ENCODE peak calls at places on chromosomes 13 and 19, in nine cellular contexts. E, R, Y, S, W, Z, L, B and J are unnamed samples. For H3K4me1, the result is how much of the 10 kb centered on the place peaks cover.

GRCh38 chr19:51607077-51607476 is 23.1 kb downstream of the SIGLEC5 start:
- DNase-seq in E (no peak), R (no peak), Y (no peak), S (no peak), W (no peak), Z (no peak), L (no peak), B (no peak), J (no peak)

GRCh38 chr13:36363464-36363863 is 17.3 kb upstream of the SPART start:
- DNase-seq in E (no peak), R (no peak), Y (no peak), S (no peak), W (no peak), Z (no peak), L (no peak), B (no peak), J (no peak)

GRCh38 chr19:36771275-36772231 is 1.1 kb downstream of the ZNF850 start:
- DNase-seq in E (no peak), R (peak), Y (peak), S (peak), W (peak), Z (peak), L (peak), B (peak), J (peak)

GRCh38 chr19:34365463-34366401 is 736 bp downstream of the GPI start:
- DNase-seq in E (peak), R (peak), Y (peak), S (peak), W (peak), Z (no peak), L (peak), B (peak), J (no peak)

GRCh38 chr19:41457241-41457640 is 14.3 kb downstream of the ERICH4 start:
- DNase-seq in E (no peak), R (no peak), Y (no peak), S (no peak), W (no peak), Z (no peak), L (no peak), B (no peak), J (no peak)

GRCh38 chr13:99075268-99076191 is 97.7 kb upstream of the DOCK9 start:
- DNase-seq in E (no peak), R (no peak), Y (no peak), S (no peak), W (no peak), Z (no peak), L (no peak), B (no peak), J (peak)

GRCh38 chr13:107211073-107211472 is 643.1 kb upstream of the ARGLU1 start:
- DNase-seq in E (peak), R (peak), Y (peak), S (peak), W (peak), Z (peak), L (peak), B (peak), J (peak)

GRCh38 chr13:71880753-71881541 is 13.9 kb upstream of the DACH1 start:
- DNase-seq in E (no peak), R (peak), Y (no peak), S (peak), W (no peak), Z (no peak), L (no peak), B (no peak), J (no peak)

GRCh38 chr19:4066176-4066606 is 508 bp downstream of the ZBTB7A start:
- DNase-seq in E (peak), R (no peak), Y (no peak), S (no peak), W (no peak), Z (no peak), L (no peak), B (peak), J (peak)

DNA sequence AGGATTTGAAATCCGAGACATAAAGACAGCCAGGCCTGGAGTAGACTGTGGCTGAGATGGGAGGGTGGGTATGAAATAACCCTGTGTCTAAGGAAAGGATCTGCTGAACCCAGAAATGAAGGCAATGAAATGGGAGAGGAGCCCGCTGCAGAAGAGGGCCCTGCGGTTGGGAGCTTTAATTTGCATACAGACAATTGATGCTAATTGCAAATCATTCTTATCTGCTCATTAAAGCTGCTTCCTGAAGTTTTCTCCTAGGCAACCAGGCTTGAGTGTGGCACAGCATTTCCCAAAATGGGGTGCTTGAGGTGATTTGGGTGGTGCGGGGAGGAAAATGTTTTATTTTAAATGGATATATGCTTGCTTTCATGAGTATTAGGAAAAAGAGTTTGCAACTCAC is 55.4 kb downstream of the DPF1 start:
- DNase-seq in E (no peak), R (no peak), Y (no peak), S (no peak), W (no peak), Z (no peak), L (no peak), B (no peak), J (no peak)
- H3K4me3 ChIP-seq in E (no peak), R (no peak), Y (no peak), S (no peak), W (no peak), Z (no peak), L (no peak), B (no peak), J (no peak)

GRCh38 chr13:42279080-42279479 is 7.1 kb downstream of the AKAP11 start:
- DNase-seq in E (no peak), R (peak), Y (no peak), S (peak), W (no peak), Z (no peak), L (no peak), B (no peak), J (peak)
- H3K4me1 ChIP-seq in E (under half), R (under half), Y (under half), S (under half), W (under half), Z (under half), L (under half), B (under half), J (under half)

GRCh38 chr13:33751151-33751550 is 66.8 kb upstream of the RFC3 start:
- DNase-seq in E (no peak), R (peak), Y (peak), S (peak), W (no peak), Z (no peak), L (no peak), B (no peak), J (no peak)
- H3K4me3 ChIP-seq in E (no peak), R (no peak), Y (no peak), S (no peak), W (no peak), Z (no peak), L (no peak), B (no peak), J (no peak)

GRCh38 chr19:2333807-2334211 is 5.3 kb downstream of the SPPL2B start:
- DNase-seq in E (no peak), R (no peak), Y (no peak), S (no peak), W (no peak), Z (no peak), L (no peak), B (no peak), J (no peak)

GRCh38 chr19:2334426-2334825 is 5.9 kb downstream of the SPPL2B start:
- DNase-seq in E (no peak), R (no peak), Y (no peak), S (no peak), W (no peak), Z (no peak), L (no peak), B (no peak), J (no peak)

GRCh38 chr19:2331601-2332246 is 3.2 kb downstream of the SPPL2B start:
- DNase-seq in E (no peak), R (no peak), Y (no peak), S (no peak), W (no peak), Z (no peak), L (no peak), B (no peak), J (no peak)

GRCh38 chr19:2332341-2333026 is 4.0 kb downstream of the SPPL2B start:
- DNase-seq in E (no peak), R (no peak), Y (no peak), S (no peak), W (no peak), Z (no peak), L (peak), B (no peak), J (no peak)

GRCh38 chr19:2333027-2333806 is 4.7 kb downstream of the SPPL2B start:
- DNase-seq in E (no peak), R (no peak), Y (no peak), S (no peak), W (no peak), Z (no peak), L (no peak), B (no peak), J (no peak)
- H3K4me1 ChIP-seq in E (under half), R (under half), Y (under half), S (under half), W (under half), Z (under half), L (under half), B (under half), J (under half)

DNA sequence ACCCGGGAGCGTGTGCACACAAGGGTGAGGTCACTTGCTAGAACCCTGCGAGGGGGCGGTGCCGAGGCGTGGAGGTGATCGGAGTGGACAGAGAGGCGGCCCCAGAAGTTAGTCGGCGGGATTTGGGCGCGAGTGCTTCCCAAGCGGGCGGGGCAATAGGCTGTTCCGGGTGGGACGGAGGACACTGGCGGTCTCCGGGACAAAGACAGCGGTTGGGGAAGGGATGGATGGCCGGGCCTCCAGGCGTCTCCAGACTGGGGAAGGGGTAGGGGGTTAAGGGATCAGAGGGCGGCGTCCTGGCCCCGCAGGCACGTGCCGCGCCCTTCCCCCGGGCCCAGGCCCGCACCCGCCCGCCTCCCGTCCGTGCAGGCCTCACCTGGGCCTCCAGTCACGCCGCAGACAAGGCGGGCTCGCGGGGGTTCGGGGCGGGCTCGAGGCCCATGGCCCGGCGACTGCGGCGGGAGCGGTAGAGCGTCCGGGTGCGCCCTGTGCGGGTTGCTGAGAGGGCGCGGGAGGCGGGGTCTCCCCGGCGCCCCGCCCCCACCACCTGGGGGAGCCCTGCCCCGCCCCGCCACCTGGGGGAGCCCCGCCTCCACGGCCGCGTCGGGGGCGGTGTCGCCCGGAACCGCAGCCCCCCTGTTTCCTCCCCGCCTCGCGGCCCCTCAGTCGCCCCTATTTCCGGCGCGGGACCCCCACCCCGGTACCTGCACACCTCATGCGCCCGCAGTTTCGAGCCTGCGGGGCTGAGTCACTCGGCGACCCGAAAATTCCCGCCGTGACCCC is at the start of gene LPAR2:
- DNase-seq in E (peak), R (peak), Y (peak), S (no peak), W (peak), Z (peak), L (peak), B (peak), J (peak)
- H3K4me3 ChIP-seq in E (peak), R (peak), Y (peak), S (peak), W (peak), Z (no peak), L (peak), B (peak), J (peak)